ENCODE peak calls at places on chromosome 10, in six cellular contexts. Q, R, U, B, L and T are unnamed samples.
A peak's percentile ranks its signal among the peaks of the same experiment; 100 is the strongest.

GRCh38 chr10:26755443-26755903 is 58.0 kb downstream of the PDSS1 start:
- DNase-seq in Q (no peak), R (peak; percentile 51), U (peak; percentile 67), B (no peak), L (no peak), T (no peak)

GRCh38 chr10:69769395-69769989 is 32.2 kb upstream of the COL13A1 start:
- DNase-seq in Q (peak; percentile 21), R (peak; percentile 81), U (peak; percentile 84), B (peak; percentile 85), L (no peak), T (no peak)

GRCh38 chr10:48598936-48599829 is 5.7 kb downstream of the ARHGAP22 start:
- DNase-seq in Q (no peak), R (no peak), U (no peak), B (no peak), L (no peak), T (no peak)

GRCh38 chr10:133231946-133232574 is 2.0 kb downstream of the UTF1 start:
- DNase-seq in Q (no peak), R (no peak), U (no peak), B (no peak), L (no peak), T (peak; percentile 9)

GRCh38 chr10:77925795-77926565 is 575 bp downstream of the DLG5 start:
- DNase-seq in Q (peak; percentile 41), R (peak; percentile 46), U (peak; percentile 33), B (no peak), L (no peak), T (peak; percentile 90)

GRCh38 chr10:82969405-82969804 is 1094.4 kb downstream of the NRG3 start:
- DNase-seq in Q (no peak), R (peak; percentile 56), U (peak; percentile 23), B (no peak), L (no peak), T (no peak)

GRCh38 chr10:79002336-79002735 is 66.4 kb upstream of the ZMIZ1 start:
- DNase-seq in Q (no peak), R (no peak), U (no peak), B (no peak), L (no peak), T (no peak)

GRCh38 chr10:24912214-24912613 is 40.2 kb downstream of the PRTFDC1 start:
- DNase-seq in Q (no peak), R (peak; percentile 73), U (peak; percentile 44), B (no peak), L (no peak), T (no peak)

GRCh38 chr10:88456730-88457129 is 126.4 kb downstream of the RNLS start:
- DNase-seq in Q (no peak), R (peak; percentile 91), U (peak; percentile 78), B (no peak), L (no peak), T (no peak)

GRCh38 chr10:48927198-48927597 is 12.4 kb downstream of the LRRC18 start:
- DNase-seq in Q (peak; percentile 35), R (no peak), U (no peak), B (no peak), L (no peak), T (no peak)

GRCh38 chr10:89845541-89846275 is 144.3 kb downstream of the KIF20B start:
- DNase-seq in Q (no peak), R (peak; percentile 48), U (peak; percentile 87), B (no peak), L (no peak), T (no peak)

GRCh38 chr10:104483582-104483981 is 129.9 kb downstream of the CFAP58 start:
- DNase-seq in Q (no peak), R (no peak), U (no peak), B (no peak), L (no peak), T (no peak)

GRCh38 chr10:36479073-36479472 is 646.3 kb upstream of the ANKRD30A start:
- DNase-seq in Q (no peak), R (no peak), U (no peak), B (no peak), L (no peak), T (no peak)

GRCh38 chr10:14040787-14041631 is 289.7 kb downstream of the FRMD4A start:
- DNase-seq in Q (no peak), R (peak; percentile 38), U (no peak), B (no peak), L (no peak), T (no peak)

GRCh38 chr10:3775671-3776551 is 9.1 kb downstream of the KLF6 start:
- DNase-seq in Q (no peak), R (peak; percentile 71), U (peak; percentile 73), B (no peak), L (no peak), T (peak; percentile 66)

GRCh38 chr10:54402576-54402975 is 398.5 kb downstream of the PCDH15 start:
- DNase-seq in Q (no peak), R (peak; percentile 17), U (peak; percentile 9), B (no peak), L (no peak), T (no peak)

GRCh38 chr10:130179640-130180039 is 43.4 kb downstream of the GLRX3 start:
- DNase-seq in Q (no peak), R (peak; percentile 85), U (peak; percentile 68), B (peak; percentile 46), L (no peak), T (no peak)

GRCh38 chr10:30413996-30414576 is 19.9 kb upstream of the MAP3K8 start:
- DNase-seq in Q (no peak), R (peak; percentile 85), U (peak; percentile 47), B (peak; percentile 56), L (no peak), T (no peak)

GRCh38 chr10:101042667-101043355 is 11.8 kb downstream of the SFXN3 start:
- DNase-seq in Q (peak; percentile 96), R (peak; percentile 97), U (peak; percentile 93), B (peak; percentile 99), L (peak; percentile 86), T (peak; percentile 93)

GRCh38 chr10:61262486-61263261 is 190.5 kb downstream of the TMEM26 start:
- DNase-seq in Q (no peak), R (no peak), U (peak; percentile 78), B (no peak), L (no peak), T (no peak)

GRCh38 chr10:89426230-89426868 is 12.0 kb downstream of the IFIT5 start:
- DNase-seq in Q (no peak), R (peak; percentile 80), U (peak; percentile 56), B (peak; percentile 42), L (no peak), T (no peak)

GRCh38 chr10:104326991-104327610 is 11.2 kb downstream of the ITPRIP start:
- DNase-seq in Q (no peak), R (no peak), U (no peak), B (no peak), L (no peak), T (no peak)

GRCh38 chr10:48708144-48708543 is 23.5 kb downstream of the WDFY4 start:
- DNase-seq in Q (peak; percentile 59), R (peak; percentile 46), U (peak; percentile 3), B (no peak), L (no peak), T (no peak)

GRCh38 chr10:30006410-30006809 is 53.0 kb downstream of the JCAD start:
- DNase-seq in Q (no peak), R (no peak), U (no peak), B (no peak), L (no peak), T (no peak)

GRCh38 chr10:13987472-13987871 is 343.3 kb downstream of the FRMD4A start:
- DNase-seq in Q (no peak), R (peak; percentile 57), U (peak; percentile 88), B (no peak), L (no peak), T (no peak)

GRCh38 chr10:110815354-110816004 is 56.2 kb upstream of the PDCD4 start:
- DNase-seq in Q (no peak), R (no peak), U (no peak), B (peak; percentile 66), L (no peak), T (no peak)

GRCh38 chr10:132465889-132466519 is 69.0 kb downstream of the PWWP2B start:
- DNase-seq in Q (peak; percentile 6), R (no peak), U (no peak), B (no peak), L (no peak), T (no peak)

GRCh38 chr10:58373446-58373834 is 11.8 kb upstream of the TFAM start:
- DNase-seq in Q (no peak), R (no peak), U (peak; percentile 27), B (no peak), L (no peak), T (no peak)

GRCh38 chr10:88253-88652 is 39.2 kb upstream of the TUBB8 start:
- DNase-seq in Q (no peak), R (no peak), U (no peak), B (no peak), L (no peak), T (peak; percentile 36)

GRCh38 chr10:119896061-119896655 is 3.6 kb downstream of the SEC23IP start:
- DNase-seq in Q (no peak), R (peak; percentile 90), U (peak; percentile 87), B (no peak), L (no peak), T (peak; percentile 29)

GRCh38 chr10:62851449-62851848 is 35.3 kb upstream of the EGR2 start:
- DNase-seq in Q (no peak), R (peak; percentile 20), U (no peak), B (no peak), L (no peak), T (no peak)

GRCh38 chr10:117137031-117137910 is 799 bp downstream of the VAX1 start:
- DNase-seq in Q (no peak), R (peak; percentile 55), U (peak; percentile 57), B (no peak), L (no peak), T (no peak)

GRCh38 chr10:48623009-48623408 is 18.1 kb upstream of the ARHGAP22 start:
- DNase-seq in Q (no peak), R (no peak), U (no peak), B (no peak), L (no peak), T (no peak)

GRCh38 chr10:123455861-123456260 is 210.3 kb upstream of the GPR26 start:
- DNase-seq in Q (no peak), R (no peak), U (no peak), B (no peak), L (no peak), T (no peak)

GRCh38 chr10:104066945-104067344 is 18.7 kb downstream of the COL17A1 start:
- DNase-seq in Q (no peak), R (no peak), U (no peak), B (no peak), L (no peak), T (no peak)

GRCh38 chr10:23172846-23173548 is 19.1 kb upstream of the PTF1A start:
- DNase-seq in Q (no peak), R (no peak), U (no peak), B (no peak), L (no peak), T (no peak)
- H3K27ac ChIP-seq in Q (no peak overlapping the region), R (no peak overlapping the region), U (no peak overlapping the region), B (no peak overlapping the region), L (no peak overlapping the region), T (no peak overlapping the region)

GRCh38 chr10:6635784-6636183 is 55.7 kb upstream of the PRKCQ start:
- DNase-seq in Q (no peak), R (no peak), U (no peak), B (no peak), L (no peak), T (no peak)
- H3K4me1 ChIP-seq in Q (no peaks in the 10 kb centered on the region), R (no peaks in the 10 kb centered on the region), U (no peaks in the 10 kb centered on the region), B (no peaks in the 10 kb centered on the region), L (peaks cover 4% of the 10 kb centered on the region), T (no peaks in the 10 kb centered on the region)

GRCh38 chr10:127148066-127148932 is 48.1 kb downstream of the INSYN2A start:
- DNase-seq in Q (no peak), R (peak; percentile 84), U (peak; percentile 91), B (no peak), L (no peak), T (no peak)
- H3K27ac ChIP-seq in Q (no peak overlapping the region), R (no peak overlapping the region), U (peak overlapping the region; percentile 59), B (no peak overlapping the region), L (no peak overlapping the region), T (no peak overlapping the region)

GRCh38 chr10:91294134-91294906 is 73.9 kb downstream of the PCGF5 start:
- DNase-seq in Q (no peak), R (no peak), U (peak; percentile 50), B (no peak), L (no peak), T (no peak)
- H3K4me1 ChIP-seq in Q (peaks cover 11% of the 10 kb centered on the region), R (no peaks in the 10 kb centered on the region), U (no peaks in the 10 kb centered on the region), B (peaks cover 11% of the 10 kb centered on the region), L (no peaks in the 10 kb centered on the region), T (peaks cover 11% of the 10 kb centered on the region)